ENCODE peak calls at places on chromosomes 6 and 20, in eight cellular contexts. One of them, this sample, is unnamed.

GRCh38 chr20:8331740-8332412 is 199.8 kb downstream of the PLCB1 start:
- DNase-seq in glutamatergic neuron: no peak
- DNase-seq in GM23338: no peak
- DNase-seq in activated naive CD4-positive, alpha-beta T cell: no peak
- DNase-seq in Peyer's patch: no peak
- DNase-seq in HTR-8/SVneo: no peak
- DNase-seq in lung microvascular endothelial cell: no peak
- DNase-seq in amygdala: no peak
- DNase-seq in this sample: no peak

GRCh38 chr6:76166874-76167273 is 94.4 kb upstream of the IMPG1 start:
- DNase-seq in lung microvascular endothelial cell: no peak
- DNase-seq in GM23338: no peak
- DNase-seq in glutamatergic neuron: no peak
- DNase-seq in Peyer's patch: no peak
- DNase-seq in amygdala: no peak
- DNase-seq in activated naive CD4-positive, alpha-beta T cell: no peak
- DNase-seq in HTR-8/SVneo: no peak
- DNase-seq in this sample: no peak

GRCh38 chr6:74074609-74075008 is 378.6 kb downstream of the CD109 start:
- DNase-seq in lung microvascular endothelial cell: no peak
- DNase-seq in activated naive CD4-positive, alpha-beta T cell: no peak
- DNase-seq in glutamatergic neuron: no peak
- DNase-seq in HTR-8/SVneo: no peak
- DNase-seq in amygdala: no peak
- DNase-seq in Peyer's patch: no peak
- DNase-seq in GM23338: no peak
- DNase-seq in this sample: no peak

GRCh38 chr20:61808497-61808896 is 257.2 kb downstream of the TAF4 start:
- DNase-seq in lung microvascular endothelial cell: no peak
- DNase-seq in glutamatergic neuron: peak; percentile 32
- DNase-seq in activated naive CD4-positive, alpha-beta T cell: no peak
- DNase-seq in Peyer's patch: no peak
- DNase-seq in amygdala: no peak
- DNase-seq in GM23338: no peak
- DNase-seq in HTR-8/SVneo: no peak
- DNase-seq in this sample: no peak

GRCh38 chr20:12874933-12875332 is 133.8 kb upstream of the SPTLC3 start:
- DNase-seq in Peyer's patch: no peak
- DNase-seq in amygdala: no peak
- DNase-seq in HTR-8/SVneo: no peak
- DNase-seq in glutamatergic neuron: no peak
- DNase-seq in activated naive CD4-positive, alpha-beta T cell: no peak
- DNase-seq in GM23338: no peak
- DNase-seq in lung microvascular endothelial cell: no peak
- DNase-seq in this sample: no peak

GRCh38 chr6:167532410-167533294 is 207.8 kb downstream of the TTLL2 start:
- DNase-seq in glutamatergic neuron: no peak
- DNase-seq in GM23338: peak; percentile 61
- DNase-seq in HTR-8/SVneo: no peak
- DNase-seq in activated naive CD4-positive, alpha-beta T cell: no peak
- DNase-seq in amygdala: no peak
- DNase-seq in lung microvascular endothelial cell: no peak
- DNase-seq in Peyer's patch: no peak
- DNase-seq in this sample: no peak

GRCh38 chr6:3117912-3118352 is 579 bp upstream of the BPHL start:
- DNase-seq in Peyer's patch: no peak
- DNase-seq in glutamatergic neuron: no peak
- DNase-seq in GM23338: no peak
- DNase-seq in activated naive CD4-positive, alpha-beta T cell: no peak
- DNase-seq in HTR-8/SVneo: no peak
- DNase-seq in lung microvascular endothelial cell: no peak
- DNase-seq in amygdala: no peak
- DNase-seq in this sample: no peak

GRCh38 chr6:74768120-74768519 is 437.7 kb downstream of the COL12A1 start:
- DNase-seq in HTR-8/SVneo: no peak
- DNase-seq in GM23338: no peak
- DNase-seq in Peyer's patch: no peak
- DNase-seq in activated naive CD4-positive, alpha-beta T cell: no peak
- DNase-seq in lung microvascular endothelial cell: no peak
- DNase-seq in amygdala: no peak
- DNase-seq in glutamatergic neuron: no peak
- DNase-seq in this sample: no peak

GRCh38 chr20:36950432-36951197 is 893 bp downstream of the SAMHD1 start:
- DNase-seq in GM23338: peak; percentile 64
- DNase-seq in glutamatergic neuron: peak; percentile 17
- DNase-seq in amygdala: no peak
- DNase-seq in Peyer's patch: no peak
- DNase-seq in activated naive CD4-positive, alpha-beta T cell: peak; percentile 40
- DNase-seq in lung microvascular endothelial cell: peak; percentile 5
- DNase-seq in HTR-8/SVneo: peak; percentile 77
- DNase-seq in this sample: no peak

GRCh38 chr20:43460830-43461200 is 3.1 kb downstream of the SRSF6 start:
- DNase-seq in HTR-8/SVneo: no peak
- DNase-seq in lung microvascular endothelial cell: no peak
- DNase-seq in Peyer's patch: peak; percentile 41
- DNase-seq in GM23338: no peak
- DNase-seq in activated naive CD4-positive, alpha-beta T cell: no peak
- DNase-seq in amygdala: no peak
- DNase-seq in glutamatergic neuron: no peak
- DNase-seq in this sample: no peak

GRCh38 chr6:139597781-139598368 is 223.4 kb upstream of the CITED2 start:
- DNase-seq in HTR-8/SVneo: no peak
- DNase-seq in lung microvascular endothelial cell: no peak
- DNase-seq in Peyer's patch: peak; percentile 89
- DNase-seq in GM23338: no peak
- DNase-seq in glutamatergic neuron: no peak
- DNase-seq in amygdala: no peak
- DNase-seq in activated naive CD4-positive, alpha-beta T cell: no peak
- DNase-seq in this sample: no peak

GRCh38 chr20:32301719-32302506 is 24.5 kb downstream of the KIF3B start:
- DNase-seq in Peyer's patch: no peak
- DNase-seq in lung microvascular endothelial cell: no peak
- DNase-seq in glutamatergic neuron: no peak
- DNase-seq in GM23338: no peak
- DNase-seq in amygdala: no peak
- DNase-seq in HTR-8/SVneo: no peak
- DNase-seq in activated naive CD4-positive, alpha-beta T cell: no peak
- DNase-seq in this sample: no peak

GRCh38 chr20:7124120-7124519 is 356.6 kb downstream of the BMP2 start:
- DNase-seq in activated naive CD4-positive, alpha-beta T cell: no peak
- DNase-seq in amygdala: no peak
- DNase-seq in glutamatergic neuron: no peak
- DNase-seq in GM23338: no peak
- DNase-seq in Peyer's patch: no peak
- DNase-seq in HTR-8/SVneo: no peak
- DNase-seq in lung microvascular endothelial cell: no peak
- DNase-seq in this sample: no peak

GRCh38 chr20:20295621-20296498 is 72.0 kb upstream of the INSM1 start:
- DNase-seq in GM23338: no peak
- DNase-seq in glutamatergic neuron: no peak
- DNase-seq in activated naive CD4-positive, alpha-beta T cell: no peak
- DNase-seq in Peyer's patch: no peak
- DNase-seq in HTR-8/SVneo: no peak
- DNase-seq in lung microvascular endothelial cell: no peak
- DNase-seq in amygdala: no peak
- DNase-seq in this sample: no peak

GRCh38 chr20:38065764-38066375 is 32.3 kb downstream of the RPRD1B start:
- DNase-seq in HTR-8/SVneo: no peak
- DNase-seq in amygdala: no peak
- DNase-seq in GM23338: no peak
- DNase-seq in glutamatergic neuron: no peak
- DNase-seq in activated naive CD4-positive, alpha-beta T cell: no peak
- DNase-seq in lung microvascular endothelial cell: no peak
- DNase-seq in Peyer's patch: no peak
- DNase-seq in this sample: no peak

GRCh38 chr6:20606831-20607230 is 72.6 kb downstream of the CDKAL1 start:
- DNase-seq in glutamatergic neuron: no peak
- DNase-seq in GM23338: no peak
- DNase-seq in activated naive CD4-positive, alpha-beta T cell: no peak
- DNase-seq in Peyer's patch: no peak
- DNase-seq in HTR-8/SVneo: no peak
- DNase-seq in lung microvascular endothelial cell: no peak
- DNase-seq in amygdala: no peak
- DNase-seq in this sample: no peak

GRCh38 chr6:66662196-66662595 is 955.2 kb upstream of the EYS start:
- DNase-seq in HTR-8/SVneo: peak; percentile 12
- DNase-seq in glutamatergic neuron: no peak
- DNase-seq in GM23338: peak; percentile 45
- DNase-seq in lung microvascular endothelial cell: no peak
- DNase-seq in amygdala: no peak
- DNase-seq in activated naive CD4-positive, alpha-beta T cell: no peak
- DNase-seq in Peyer's patch: no peak
- DNase-seq in this sample: no peak

GRCh38 chr6:70764706-70765105 is 97.0 kb downstream of the SMAP1 start:
- DNase-seq in Peyer's patch: no peak
- DNase-seq in activated naive CD4-positive, alpha-beta T cell: no peak
- DNase-seq in glutamatergic neuron: no peak
- DNase-seq in GM23338: no peak
- DNase-seq in lung microvascular endothelial cell: no peak
- DNase-seq in HTR-8/SVneo: no peak
- DNase-seq in amygdala: no peak
- DNase-seq in this sample: no peak

GRCh38 chr6:169918239-169918953 is 167.0 kb downstream of the ERMARD start:
- DNase-seq in GM23338: no peak
- DNase-seq in Peyer's patch: no peak
- DNase-seq in HTR-8/SVneo: no peak
- DNase-seq in amygdala: no peak
- DNase-seq in activated naive CD4-positive, alpha-beta T cell: no peak
- DNase-seq in lung microvascular endothelial cell: peak; percentile 60
- DNase-seq in glutamatergic neuron: no peak
- DNase-seq in this sample: no peak

GRCh38 chr20:1469925-1470571 is 3.4 kb upstream of the NSFL1C start:
- DNase-seq in glutamatergic neuron: peak; percentile 87
- DNase-seq in amygdala: no peak
- DNase-seq in lung microvascular endothelial cell: peak; percentile 92
- DNase-seq in Peyer's patch: peak; percentile 88
- DNase-seq in GM23338: peak; percentile 89
- DNase-seq in activated naive CD4-positive, alpha-beta T cell: no peak
- DNase-seq in HTR-8/SVneo: peak; percentile 77
- DNase-seq in this sample: peak; percentile 37

GRCh38 chr20:37649017-37649416 is 44.8 kb upstream of the CTNNBL1 start:
- DNase-seq in GM23338: no peak
- DNase-seq in glutamatergic neuron: no peak
- DNase-seq in activated naive CD4-positive, alpha-beta T cell: no peak
- DNase-seq in Peyer's patch: no peak
- DNase-seq in lung microvascular endothelial cell: no peak
- DNase-seq in amygdala: no peak
- DNase-seq in HTR-8/SVneo: no peak
- DNase-seq in this sample: no peak

GRCh38 chr20:59861389-59861788 is 72.0 kb downstream of the SYCP2 start:
- DNase-seq in GM23338: no peak
- DNase-seq in amygdala: no peak
- DNase-seq in HTR-8/SVneo: no peak
- DNase-seq in Peyer's patch: no peak
- DNase-seq in lung microvascular endothelial cell: no peak
- DNase-seq in glutamatergic neuron: no peak
- DNase-seq in activated naive CD4-positive, alpha-beta T cell: no peak
- DNase-seq in this sample: no peak

GRCh38 chr6:166440106-166440505 is 57.4 kb upstream of the MPC1 start:
- DNase-seq in GM23338: no peak
- DNase-seq in lung microvascular endothelial cell: no peak
- DNase-seq in activated naive CD4-positive, alpha-beta T cell: no peak
- DNase-seq in Peyer's patch: no peak
- DNase-seq in glutamatergic neuron: peak; percentile 48
- DNase-seq in HTR-8/SVneo: no peak
- DNase-seq in amygdala: no peak
- DNase-seq in this sample: no peak

GRCh38 chr20:45772693-45773092 is 19.0 kb downstream of the WFDC3 start:
- DNase-seq in Peyer's patch: no peak
- DNase-seq in amygdala: no peak
- DNase-seq in lung microvascular endothelial cell: no peak
- DNase-seq in GM23338: no peak
- DNase-seq in glutamatergic neuron: no peak
- DNase-seq in HTR-8/SVneo: no peak
- DNase-seq in activated naive CD4-positive, alpha-beta T cell: no peak
- DNase-seq in this sample: no peak

GRCh38 chr6:79812195-79812594 is 135.2 kb downstream of the ELOVL4 start:
- DNase-seq in activated naive CD4-positive, alpha-beta T cell: no peak
- DNase-seq in GM23338: peak; percentile 48
- DNase-seq in amygdala: no peak
- DNase-seq in lung microvascular endothelial cell: no peak
- DNase-seq in Peyer's patch: no peak
- DNase-seq in HTR-8/SVneo: no peak
- DNase-seq in glutamatergic neuron: no peak
- DNase-seq in this sample: no peak

GRCh38 chr20:45433316-45433715 is 17.4 kb downstream of the PIGT start:
- DNase-seq in Peyer's patch: peak; percentile 57
- DNase-seq in amygdala: peak; percentile 47
- DNase-seq in lung microvascular endothelial cell: no peak
- DNase-seq in HTR-8/SVneo: no peak
- DNase-seq in glutamatergic neuron: no peak
- DNase-seq in activated naive CD4-positive, alpha-beta T cell: no peak
- DNase-seq in GM23338: peak; percentile 60
- DNase-seq in this sample: no peak

GRCh38 chr6:31977816-31978431 is 3.9 kb upstream of the C4A start:
- DNase-seq in Peyer's patch: no peak
- DNase-seq in lung microvascular endothelial cell: no peak
- DNase-seq in HTR-8/SVneo: no peak
- DNase-seq in glutamatergic neuron: no peak
- DNase-seq in GM23338: no peak
- DNase-seq in activated naive CD4-positive, alpha-beta T cell: no peak
- DNase-seq in amygdala: no peak
- DNase-seq in this sample: no peak

GRCh38 chr6:87391334-87391733 is 16.4 kb upstream of the CFAP206 start:
- DNase-seq in glutamatergic neuron: peak; percentile 39
- DNase-seq in GM23338: peak; percentile 81
- DNase-seq in lung microvascular endothelial cell: peak; percentile 49
- DNase-seq in activated naive CD4-positive, alpha-beta T cell: no peak
- DNase-seq in amygdala: no peak
- DNase-seq in Peyer's patch: no peak
- DNase-seq in HTR-8/SVneo: peak; percentile 33
- DNase-seq in this sample: peak; percentile 4

GRCh38 chr6:164195605-164196004 is 781.1 kb downstream of the QKI start:
- DNase-seq in Peyer's patch: no peak
- DNase-seq in glutamatergic neuron: no peak
- DNase-seq in GM23338: no peak
- DNase-seq in lung microvascular endothelial cell: no peak
- DNase-seq in amygdala: no peak
- DNase-seq in HTR-8/SVneo: no peak
- DNase-seq in activated naive CD4-positive, alpha-beta T cell: no peak
- DNase-seq in this sample: no peak

This sample was measured in NCI-H1930.